ENCODE peak calls at places on chromosomes 12 and 14, in four cellular contexts. X, D, S and I are unnamed samples.

GRCh38 chr12:93061414-93062099 is 132.5 kb upstream of the EEA1 start:
- DNase-seq in X (no peak), D (peak; percentile 61), S (no peak), I (no peak)

GRCh38 chr14:34211732-34212131 is 250.3 kb downstream of the SPTSSA start:
- DNase-seq in X (no peak), D (no peak), S (no peak), I (peak; percentile 11)

GRCh38 chr12:13941258-13942249 is 39.8 kb downstream of the GRIN2B start:
- DNase-seq in X (peak; percentile 42), D (no peak), S (no peak), I (peak; percentile 19)

GRCh38 chr12:89671469-89671868 is 37.2 kb downstream of the ATP2B1 start:
- DNase-seq in X (peak; percentile 65), D (no peak), S (no peak), I (peak; percentile 40)

GRCh38 chr14:61887628-61888027 is 125.4 kb downstream of the SNAPC1 start:
- DNase-seq in X (no peak), D (no peak), S (no peak), I (no peak)

GRCh38 chr12:132186208-132186856 is 42.1 kb downstream of the NOC4L start:
- DNase-seq in X (no peak), D (no peak), S (no peak), I (no peak)

GRCh38 chr12:9341260-9341585 is 133.0 kb upstream of the PZP start:
- DNase-seq in X (no peak), D (no peak), S (no peak), I (no peak)

GRCh38 chr12:79326225-79326624 is 364.5 kb downstream of the PAWR start:
- DNase-seq in X (no peak), D (no peak), S (no peak), I (no peak)

GRCh38 chr12:11901687-11902524 is 168.8 kb upstream of the BCL2L14 start:
- DNase-seq in X (no peak), D (no peak), S (no peak), I (no peak)

GRCh38 chr14:104977008-104977680 is 1.0 kb downstream of the AHNAK2 start:
- DNase-seq in X (no peak), D (peak; percentile 23), S (no peak), I (no peak)

GRCh38 chr12:100170313-100170858 is 27.7 kb upstream of the BLTP3B start:
- DNase-seq in X (no peak), D (no peak), S (no peak), I (no peak)

GRCh38 chr12:10783252-10783651 is 19.2 kb downstream of the TAS2R7 start:
- DNase-seq in X (no peak), D (no peak), S (no peak), I (no peak)

GRCh38 chr14:71400821-71401447 is 493.7 kb downstream of the PCNX1 start:
- DNase-seq in X (peak; percentile 41), D (no peak), S (no peak), I (peak; percentile 18)

GRCh38 chr14:104968153-104968527 is 10.0 kb downstream of the AHNAK2 start:
- DNase-seq in X (peak; percentile 58), D (no peak), S (peak; percentile 89), I (peak; percentile 70)

GRCh38 chr12:12505544-12506501 is 56.8 kb downstream of the DUSP16 start:
- DNase-seq in X (peak; percentile 47), D (no peak), S (peak; percentile 30), I (peak; percentile 82)